ENCODE peak calls at places on chromosomes 11 and 22, in five cellular contexts. B is hepatocyte, J is GM23248, V is PC-3, C is neural progenitor cell. K is an unnamed sample.
A peak's percentile ranks its signal among the peaks of the same experiment; 100 is the strongest.

GRCh38 chr11:127966821-127967220 is 620.5 kb downstream of the ETS1 start:
- DNase-seq in V (no peak), B (no peak), J (no peak), C (no peak), K (no peak)

GRCh38 chr11:15747671-15748070 is 608.7 kb downstream of the SOX6 start:
- DNase-seq in V (no peak), C (no peak), J (no peak), B (no peak), K (no peak)

GRCh38 chr11:109859325-109859724 is 233.9 kb upstream of the ZC3H12C start:
- DNase-seq in B (no peak), J (peak; percentile 89), V (peak; percentile 76), C (no peak), K (no peak)

GRCh38 chr11:65538915-65539374 is 14.1 kb downstream of the SCYL1 start:
- DNase-seq in B (no peak), V (no peak), C (peak; percentile 85), J (peak; percentile 18), K (no peak)

GRCh38 chr11:14357843-14358728 is 897 bp downstream of the RRAS2 start:
- DNase-seq in C (peak; percentile 93), V (peak; percentile 71), B (peak; percentile 91), J (peak; percentile 85), K (peak; percentile 64)

GRCh38 chr11:65500262-65501004 is 1.6 kb downstream of the MALAT1 start:
- DNase-seq in J (peak; percentile 79), V (peak; percentile 50), B (peak; percentile 49), C (no peak), K (peak; percentile 74)

GRCh38 chr11:101862410-101863233 is 52.2 kb upstream of the CEP126 start:
- DNase-seq in C (peak; percentile 63), V (peak; percentile 71), B (peak; percentile 77), J (peak; percentile 87), K (peak; percentile 77)

GRCh38 chr11:114147389-114148382 is 88.2 kb downstream of the ZBTB16 start:
- DNase-seq in B (no peak), J (peak; percentile 28), C (peak; percentile 50), V (no peak), K (peak; percentile 96)

GRCh38 chr11:130050272-130050671 is 19.4 kb upstream of the APLP2 start:
- DNase-seq in J (peak; percentile 17), B (no peak), V (no peak), C (peak; percentile 13), K (no peak)

GRCh38 chr11:14971865-14972580 is at the start of gene CALCA:
- DNase-seq in J (peak; percentile 21), V (no peak), C (peak; percentile 57), B (no peak), K (peak; percentile 48)

GRCh38 chr22:49865156-49865555 is 11.5 kb downstream of the ZBED4 start:
- DNase-seq in J (no peak), V (no peak), B (no peak), C (no peak), K (no peak)

GRCh38 chr11:113577356-113578163 is 102.4 kb upstream of the DRD2 start:
- DNase-seq in V (no peak), C (no peak), B (no peak), J (peak; percentile 12), K (no peak)

GRCh38 chr22:30636226-30637077 is 871 bp downstream of the SLC35E4 start:
- DNase-seq in B (no peak), V (peak; percentile 6), J (peak; percentile 54), C (peak; percentile 14), K (no peak)

GRCh38 chr11:86041975-86042378 is 26.9 kb downstream of the PICALM start:
- DNase-seq in C (peak; percentile 88), J (peak; percentile 89), B (peak; percentile 87), V (peak; percentile 92), K (peak; percentile 94)

GRCh38 chr22:45571089-45571488 is 68.4 kb downstream of the FBLN1 start:
- DNase-seq in J (no peak), B (no peak), C (no peak), V (no peak), K (no peak)

GRCh38 chr11:130188585-130189347 is 29.2 kb downstream of the ST14 start:
- DNase-seq in B (no peak), J (no peak), V (no peak), C (no peak), K (no peak)

GRCh38 chr22:49564666-49565515 is 262.8 kb downstream of the BRD1 start:
- DNase-seq in C (no peak), V (no peak), J (no peak), B (no peak), K (no peak)

GRCh38 chr11:134742228-134742612 is 330.2 kb upstream of the B3GAT1 start:
- DNase-seq in C (no peak), J (no peak), B (no peak), V (no peak), K (no peak)

GRCh38 chr11:12860827-12861226 is 148.3 kb upstream of the RASSF10 start:
- DNase-seq in B (no peak), C (no peak), V (no peak), J (no peak), K (no peak)

GRCh38 chr11:123020968-123021367 is 39.3 kb upstream of the BSX start:
- DNase-seq in J (peak; percentile 84), B (peak; percentile 66), V (peak; percentile 80), C (peak; percentile 73), K (peak; percentile 84)

DNA sequence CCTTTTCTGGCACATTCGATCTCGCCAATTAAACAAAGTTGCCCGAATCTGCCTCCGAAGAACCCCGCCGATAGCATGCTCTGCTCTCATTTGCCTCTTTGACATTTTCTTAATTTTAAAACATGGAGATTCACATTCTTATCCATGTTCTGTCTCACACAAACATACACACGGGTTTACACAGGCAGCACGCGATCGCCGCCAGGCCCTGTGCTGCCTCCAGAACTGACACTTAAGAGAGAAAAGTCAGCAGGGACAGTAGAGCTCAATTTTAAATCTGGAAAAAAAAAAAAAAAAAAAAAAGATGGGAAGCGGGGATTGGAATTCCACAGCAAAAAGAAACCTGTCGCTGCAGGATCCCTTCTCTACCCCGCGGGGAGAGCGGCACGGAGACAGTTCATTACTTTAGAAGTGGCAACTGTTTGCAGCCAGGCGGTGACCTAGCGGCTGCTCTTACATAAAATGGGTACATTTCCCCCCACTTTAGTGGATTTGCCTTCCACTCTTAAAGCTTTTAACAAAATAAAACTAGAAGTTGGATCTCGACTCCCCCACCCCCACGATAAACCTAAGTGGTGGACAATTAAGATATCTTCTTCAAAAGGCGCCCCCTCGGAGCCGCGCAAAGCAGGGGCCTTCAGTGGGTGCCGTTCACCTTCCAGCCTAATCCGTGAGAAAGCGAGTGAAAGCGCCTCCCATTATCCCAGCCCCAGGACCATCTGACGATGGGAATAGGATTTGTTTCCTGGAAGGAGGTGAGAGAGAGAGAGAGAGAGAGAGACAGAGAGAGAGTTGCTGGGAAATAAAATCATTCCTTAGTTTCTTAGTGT is 13.7 kb downstream of the PAX6 start:
- DNase-seq in J (no peak), C (peak; percentile 60), V (no peak), B (no peak), K (no peak)
- H3K27me3 ChIP-seq in J (peaks cover 53% of the 10 kb centered on the region), C (peaks cover 37% of the 10 kb centered on the region), V (no peaks in the 10 kb centered on the region), B (peaks cover 93% of the 10 kb centered on the region), K (peaks cover 52% of the 10 kb centered on the region)

GRCh38 chr11:72375241-72375640 is 59.1 kb downstream of the CLPB start:
- DNase-seq in B (no peak), J (no peak), V (no peak), C (no peak), K (no peak)

GRCh38 chr11:72373163-72373562 is 61.2 kb downstream of the CLPB start:
- DNase-seq in J (no peak), V (no peak), B (peak; percentile 13), C (no peak), K (peak; percentile 15)

GRCh38 chr11:72364754-72365153 is 69.6 kb downstream of the CLPB start:
- DNase-seq in C (no peak), J (no peak), B (no peak), V (no peak), K (no peak)

GRCh38 chr11:72370201-72370600 is 64.1 kb downstream of the CLPB start:
- DNase-seq in V (no peak), C (no peak), B (no peak), J (no peak), K (no peak)

DNA sequence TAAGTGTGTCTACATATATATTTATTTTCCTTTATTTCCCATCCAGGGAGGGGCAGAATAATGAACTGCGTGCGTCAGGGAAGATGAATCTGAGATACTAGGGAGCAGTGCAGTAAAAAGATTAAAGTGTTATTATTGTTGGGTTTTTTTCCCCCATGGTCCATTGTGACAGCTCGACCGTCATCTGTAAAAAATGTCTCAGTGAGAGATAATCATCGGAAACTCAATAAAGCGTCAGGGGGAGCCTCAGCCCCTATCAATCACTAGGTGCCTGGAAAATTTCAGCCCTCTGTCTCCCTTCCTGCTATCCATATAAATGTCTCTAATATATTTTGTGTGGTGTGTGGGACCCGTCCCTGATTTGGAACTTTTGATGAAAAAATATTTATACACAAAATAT is 64.5 kb downstream of the CLPB start:
- DNase-seq in J (no peak), C (no peak), B (no peak), V (no peak), K (peak; percentile 37)
- H3K27ac ChIP-seq in J (no peak overlapping the region), C (no peak overlapping the region), B (no peak overlapping the region), V (no peak overlapping the region), K (no peak overlapping the region)

GRCh38 chr11:7250166-7250565 is 1.5 kb upstream of the SYT9 start:
- DNase-seq in C (no peak), J (no peak), B (no peak), V (no peak), K (no peak)

GRCh38 chr11:7251836-7252682 is at the start of gene SYT9:
- DNase-seq in B (peak; percentile 66), C (peak; percentile 93), V (peak; percentile 66), J (peak; percentile 46), K (peak; percentile 0)

GRCh38 chr11:7251487-7251835 is 243 bp upstream of the SYT9 start:
- DNase-seq in B (no peak), C (no peak), V (no peak), J (no peak), K (no peak)

GRCh38 chr11:7254731-7255291 is 3.1 kb downstream of the SYT9 start:
- DNase-seq in V (no peak), J (no peak), C (no peak), B (no peak), K (no peak)

GRCh38 chr11:7252683-7253213 is 1.0 kb downstream of the SYT9 start:
- DNase-seq in B (no peak), V (no peak), C (peak; percentile 41), J (no peak), K (no peak)
- TF ChIP-seq EZH2 in B (peak; percentile 58), V (no peak), C (no peak), J (no peak), K (no peak)

GRCh38 chr11:69304258-69304657 is 10.3 kb downstream of the MYEOV start:
- DNase-seq in V (no peak), B (no peak), J (no peak), C (no peak), K (no peak)

GRCh38 chr11:69301491-69302401 is 7.8 kb downstream of the MYEOV start:
- DNase-seq in J (peak; percentile 95), V (peak; percentile 100), B (peak; percentile 47), C (no peak), K (peak; percentile 83)

GRCh38 chr11:69302447-69302846 is 8.5 kb downstream of the MYEOV start:
- DNase-seq in J (no peak), B (no peak), V (no peak), C (no peak), K (no peak)

GRCh38 chr11:69304686-69305085 is 10.7 kb downstream of the MYEOV start:
- DNase-seq in V (no peak), J (no peak), C (no peak), B (no peak), K (no peak)

DNA sequence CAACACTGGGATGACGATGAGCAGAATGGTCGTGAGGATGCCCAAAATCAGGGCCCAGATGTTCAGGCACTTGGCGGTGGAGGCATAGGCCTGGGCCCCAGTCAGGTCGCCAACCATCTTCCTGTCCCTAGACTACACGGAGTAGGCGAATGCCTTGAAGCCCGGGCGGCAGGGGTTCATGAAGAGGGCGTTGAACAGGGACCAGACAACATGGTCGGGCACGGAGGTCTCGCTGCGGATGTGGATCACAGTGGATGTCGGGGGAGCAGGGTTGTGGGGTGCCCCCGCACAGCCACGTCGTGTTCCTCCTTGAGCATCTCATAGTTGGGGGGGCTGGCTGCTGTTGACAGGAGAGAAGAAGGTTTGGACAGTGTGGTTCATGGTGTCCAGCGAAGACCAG is 9.5 kb downstream of the MYEOV start:
- DNase-seq in J (no peak), C (no peak), B (no peak), V (no peak), K (no peak)
- H3K27me3 ChIP-seq in J (no peaks in the 10 kb centered on the region), C (no peaks in the 10 kb centered on the region), B (no peaks in the 10 kb centered on the region), V (no peaks in the 10 kb centered on the region), K (no peaks in the 10 kb centered on the region)

K was measured in A673.